ENCODE peak calls at places on chromosomes 6 and 20, in four cellular contexts. P, G, X and Z are unnamed samples.

GRCh38 chr6:148152244-148152643 is 190.4 kb upstream of the SASH1 start:
- DNase-seq in P (no peak), G (no peak), X (no peak), Z (no peak)

GRCh38 chr6:8814440-8815000 is 379.2 kb upstream of the SLC35B3 start:
- DNase-seq in P (no peak), G (no peak), X (no peak), Z (no peak)

GRCh38 chr6:38233161-38233791 is 406.5 kb downstream of the BTBD9 start:
- DNase-seq in P (no peak), G (no peak), X (no peak), Z (no peak)

GRCh38 chr6:158815379-158815724 is 3.8 kb downstream of the EZR start:
- DNase-seq in P (peak), G (no peak), X (peak), Z (no peak)

GRCh38 chr6:114100421-114100820 is 129.5 kb upstream of the HDAC2 start:
- DNase-seq in P (no peak), G (no peak), X (no peak), Z (no peak)

GRCh38 chr20:63843222-63843621 is 12.2 kb upstream of the ZBTB46 start:
- DNase-seq in P (no peak), G (no peak), X (no peak), Z (no peak)

GRCh38 chr6:111941686-111942330 is 68.6 kb upstream of the FYN start:
- DNase-seq in P (no peak), G (no peak), X (no peak), Z (no peak)

GRCh38 chr20:5504061-5504739 is 187.4 kb upstream of the PROKR2 start:
- DNase-seq in P (peak), G (no peak), X (peak), Z (peak)

GRCh38 chr6:159874475-159874874 is 16.3 kb upstream of the MAS1 start:
- DNase-seq in P (no peak), G (no peak), X (no peak), Z (no peak)

GRCh38 chr6:40295251-40295949 is 291.8 kb downstream of the LRFN2 start:
- DNase-seq in P (no peak), G (no peak), X (no peak), Z (no peak)

GRCh38 chr6:27129095-27129815 is 118.2 kb upstream of the PRSS16 start:
- DNase-seq in P (no peak), G (no peak), X (peak), Z (no peak)

GRCh38 chr6:19999319-20000191 is 162.4 kb downstream of the ID4 start:
- DNase-seq in P (no peak), G (peak), X (peak), Z (no peak)

GRCh38 chr6:150445486-150445885 is 76.7 kb downstream of the IYD start:
- DNase-seq in P (no peak), G (no peak), X (no peak), Z (no peak)

GRCh38 chr6:107448776-107449175 is 10.6 kb downstream of the PDSS2 start:
- DNase-seq in P (no peak), G (no peak), X (no peak), Z (no peak)

GRCh38 chr20:34579191-34579661 is 20.7 kb downstream of the MAP1LC3A start:
- DNase-seq in P (peak), G (no peak), X (peak), Z (no peak)

GRCh38 chr20:3045042-3045815 is 623 bp upstream of the MRPS26 start:
- DNase-seq in P (no peak), G (no peak), X (peak), Z (no peak)

GRCh38 chr6:10369896-10370295 is 45.0 kb downstream of the TFAP2A start:
- DNase-seq in P (no peak), G (no peak), X (no peak), Z (no peak)
- TF ChIP-seq TCF7 in P (no peak), G (no peak), X (no peak), Z (no peak)

GRCh38 chr20:56447227-56447626 is 21.2 kb upstream of the RTF2 start:
- DNase-seq in P (no peak), G (no peak), X (no peak), Z (no peak)

GRCh38 chr20:56445540-56445939 is 22.9 kb upstream of the RTF2 start:
- DNase-seq in P (no peak), G (no peak), X (no peak), Z (no peak)

GRCh38 chr20:56453347-56453746 is 15.1 kb upstream of the RTF2 start:
- DNase-seq in P (no peak), G (no peak), X (no peak), Z (no peak)

GRCh38 chr20:56451056-56451765 is 17.2 kb upstream of the RTF2 start:
- DNase-seq in P (no peak), G (no peak), X (no peak), Z (no peak)

DNA sequence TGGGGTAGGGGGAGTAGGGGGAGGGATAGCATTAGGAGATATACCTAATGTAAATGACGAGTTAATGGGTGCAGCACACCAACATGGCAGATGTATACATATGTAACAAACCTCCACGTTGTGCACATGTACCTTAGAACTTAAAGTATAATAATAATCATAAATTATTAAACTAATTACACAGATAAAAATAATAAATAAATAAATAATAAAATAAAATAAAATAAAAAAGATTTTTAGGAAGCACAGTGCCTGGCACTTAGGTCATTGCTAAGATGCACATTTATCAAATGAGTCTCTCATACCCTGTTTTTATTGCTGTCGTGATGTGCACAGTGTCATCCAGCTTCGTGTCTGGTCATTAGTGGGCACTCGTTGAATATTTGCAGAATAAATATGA is 19.0 kb upstream of the RTF2 start:
- DNase-seq in P (no peak), G (no peak), X (no peak), Z (no peak)
- TF ChIP-seq TCF7 in P (no peak), G (no peak), X (no peak), Z (no peak)

GRCh38 chr20:18511566-18511965 is 3.8 kb downstream of the SEC23B start:
- DNase-seq in P (no peak), G (no peak), X (no peak), Z (no peak)

GRCh38 chr20:18506744-18507143 is 996 bp upstream of the SEC23B start:
- DNase-seq in P (no peak), G (no peak), X (peak), Z (no peak)

GRCh38 chr20:18504479-18505060 is 3.2 kb upstream of the SEC23B start:
- DNase-seq in P (no peak), G (no peak), X (no peak), Z (peak)

GRCh38 chr20:18513208-18513607 is 5.5 kb downstream of the SEC23B start:
- DNase-seq in P (no peak), G (no peak), X (no peak), Z (no peak)

GRCh38 chr20:18507218-18508191 is at the start of gene SEC23B:
- DNase-seq in P (peak), G (peak), X (peak), Z (peak)
- TF ChIP-seq TCF7 in P (no peak), G (no peak), X (no peak), Z (no peak)

GRCh38 chr6:12245763-12246720 is 44.1 kb upstream of the EDN1 start:
- DNase-seq in P (no peak), G (no peak), X (no peak), Z (no peak)
- TF ChIP-seq TCF7 in P (no peak), G (no peak), X (no peak), Z (no peak)